ENCODE peak calls at places on chromosomes 5 and 9, in seven cellular contexts. One of them, this sample, is unnamed.

GRCh38 chr5:36939969-36940858 is 63.6 kb downstream of the NIPBL start:
- DNase-seq in Right ventricle myocardium superior: no peak
- DNase-seq in activated CD4-positive, alpha-beta memory T cell treated with anti-CD3 and anti-CD28 coated beads, Interleukin-2, amount 10 ng/mL, durations not matched to agents 7 days and 5 days: no peak
- DNase-seq in NCI-H1105: no peak
- DNase-seq in ELR: no peak
- DNase-seq in T follicular helper cell: no peak
- DNase-seq in dorsolateral prefrontal cortex: no peak
- DNase-seq in this sample: no peak

GRCh38 chr5:31768784-31769183 is 129.9 kb downstream of the PDZD2 start:
- DNase-seq in dorsolateral prefrontal cortex: no peak
- DNase-seq in NCI-H1105: no peak
- DNase-seq in Right ventricle myocardium superior: no peak
- DNase-seq in activated CD4-positive, alpha-beta memory T cell treated with anti-CD3 and anti-CD28 coated beads, Interleukin-2, amount 10 ng/mL, durations not matched to agents 7 days and 5 days: no peak
- DNase-seq in ELR: no peak
- DNase-seq in T follicular helper cell: no peak
- DNase-seq in this sample: no peak

GRCh38 chr5:141735823-141736222 is 53.8 kb upstream of the ARAP3 start:
- DNase-seq in ELR: no peak
- DNase-seq in T follicular helper cell: no peak
- DNase-seq in NCI-H1105: no peak
- DNase-seq in dorsolateral prefrontal cortex: no peak
- DNase-seq in activated CD4-positive, alpha-beta memory T cell treated with anti-CD3 and anti-CD28 coated beads, Interleukin-2, amount 10 ng/mL, durations not matched to agents 7 days and 5 days: no peak
- DNase-seq in Right ventricle myocardium superior: no peak
- DNase-seq in this sample: no peak

GRCh38 chr5:146860213-146860891 is 18.2 kb downstream of the PPP2R2B start:
- DNase-seq in ELR: no peak
- DNase-seq in Right ventricle myocardium superior: no peak
- DNase-seq in NCI-H1105: no peak
- DNase-seq in T follicular helper cell: no peak
- DNase-seq in activated CD4-positive, alpha-beta memory T cell treated with anti-CD3 and anti-CD28 coated beads, Interleukin-2, amount 10 ng/mL, durations not matched to agents 7 days and 5 days: no peak
- DNase-seq in dorsolateral prefrontal cortex: no peak
- DNase-seq in this sample: no peak

GRCh38 chr5:173888473-173889135 is 455 bp downstream of the CPEB4 start:
- DNase-seq in Right ventricle myocardium superior: peak
- DNase-seq in T follicular helper cell: no peak
- DNase-seq in activated CD4-positive, alpha-beta memory T cell treated with anti-CD3 and anti-CD28 coated beads, Interleukin-2, amount 10 ng/mL, durations not matched to agents 7 days and 5 days: peak
- DNase-seq in dorsolateral prefrontal cortex: no peak
- DNase-seq in ELR: peak
- DNase-seq in NCI-H1105: no peak
- DNase-seq in this sample: no peak

GRCh38 chr5:103089272-103089671 is 30.7 kb downstream of the GIN1 start:
- DNase-seq in activated CD4-positive, alpha-beta memory T cell treated with anti-CD3 and anti-CD28 coated beads, Interleukin-2, amount 10 ng/mL, durations not matched to agents 7 days and 5 days: no peak
- DNase-seq in NCI-H1105: no peak
- DNase-seq in Right ventricle myocardium superior: no peak
- DNase-seq in T follicular helper cell: no peak
- DNase-seq in dorsolateral prefrontal cortex: no peak
- DNase-seq in ELR: no peak
- DNase-seq in this sample: no peak

GRCh38 chr5:151464101-151464500 is 16.7 kb downstream of the SLC36A1 start:
- DNase-seq in dorsolateral prefrontal cortex: no peak
- DNase-seq in activated CD4-positive, alpha-beta memory T cell treated with anti-CD3 and anti-CD28 coated beads, Interleukin-2, amount 10 ng/mL, durations not matched to agents 7 days and 5 days: no peak
- DNase-seq in Right ventricle myocardium superior: no peak
- DNase-seq in ELR: no peak
- DNase-seq in T follicular helper cell: no peak
- DNase-seq in NCI-H1105: no peak
- DNase-seq in this sample: no peak

GRCh38 chr9:115035872-115036612 is 81.9 kb downstream of the TNC start:
- DNase-seq in Right ventricle myocardium superior: no peak
- DNase-seq in NCI-H1105: no peak
- DNase-seq in ELR: peak
- DNase-seq in activated CD4-positive, alpha-beta memory T cell treated with anti-CD3 and anti-CD28 coated beads, Interleukin-2, amount 10 ng/mL, durations not matched to agents 7 days and 5 days: peak
- DNase-seq in dorsolateral prefrontal cortex: no peak
- DNase-seq in T follicular helper cell: no peak
- DNase-seq in this sample: no peak

GRCh38 chr5:89735108-89735507 is 674.4 kb downstream of the CETN3 start:
- DNase-seq in Right ventricle myocardium superior: no peak
- DNase-seq in activated CD4-positive, alpha-beta memory T cell treated with anti-CD3 and anti-CD28 coated beads, Interleukin-2, amount 10 ng/mL, durations not matched to agents 7 days and 5 days: no peak
- DNase-seq in ELR: no peak
- DNase-seq in dorsolateral prefrontal cortex: no peak
- DNase-seq in NCI-H1105: no peak
- DNase-seq in T follicular helper cell: no peak
- DNase-seq in this sample: no peak

GRCh38 chr5:122908662-122909061 is 63.2 kb downstream of the SNX24 start:
- DNase-seq in T follicular helper cell: no peak
- DNase-seq in dorsolateral prefrontal cortex: no peak
- DNase-seq in ELR: no peak
- DNase-seq in NCI-H1105: no peak
- DNase-seq in activated CD4-positive, alpha-beta memory T cell treated with anti-CD3 and anti-CD28 coated beads, Interleukin-2, amount 10 ng/mL, durations not matched to agents 7 days and 5 days: no peak
- DNase-seq in Right ventricle myocardium superior: no peak
- DNase-seq in this sample: no peak

GRCh38 chr5:135319928-135320606 is 79.0 kb downstream of the MACROH2A1 start:
- DNase-seq in activated CD4-positive, alpha-beta memory T cell treated with anti-CD3 and anti-CD28 coated beads, Interleukin-2, amount 10 ng/mL, durations not matched to agents 7 days and 5 days: no peak
- DNase-seq in NCI-H1105: no peak
- DNase-seq in Right ventricle myocardium superior: no peak
- DNase-seq in dorsolateral prefrontal cortex: no peak
- DNase-seq in T follicular helper cell: no peak
- DNase-seq in ELR: peak
- DNase-seq in this sample: no peak

GRCh38 chr9:6557883-6558282 is 87.6 kb downstream of the GLDC start:
- DNase-seq in T follicular helper cell: no peak
- DNase-seq in dorsolateral prefrontal cortex: peak
- DNase-seq in NCI-H1105: peak
- DNase-seq in ELR: no peak
- DNase-seq in Right ventricle myocardium superior: no peak
- DNase-seq in activated CD4-positive, alpha-beta memory T cell treated with anti-CD3 and anti-CD28 coated beads, Interleukin-2, amount 10 ng/mL, durations not matched to agents 7 days and 5 days: no peak
- DNase-seq in this sample: no peak

GRCh38 chr5:17157916-17158529 is 59.4 kb upstream of the BASP1 start:
- DNase-seq in ELR: peak
- DNase-seq in T follicular helper cell: no peak
- DNase-seq in activated CD4-positive, alpha-beta memory T cell treated with anti-CD3 and anti-CD28 coated beads, Interleukin-2, amount 10 ng/mL, durations not matched to agents 7 days and 5 days: no peak
- DNase-seq in NCI-H1105: no peak
- DNase-seq in Right ventricle myocardium superior: no peak
- DNase-seq in dorsolateral prefrontal cortex: no peak
- DNase-seq in this sample: no peak

GRCh38 chr9:114434878-114435311 is 47.1 kb upstream of the AKNA start:
- DNase-seq in T follicular helper cell: no peak
- DNase-seq in activated CD4-positive, alpha-beta memory T cell treated with anti-CD3 and anti-CD28 coated beads, Interleukin-2, amount 10 ng/mL, durations not matched to agents 7 days and 5 days: no peak
- DNase-seq in ELR: peak
- DNase-seq in NCI-H1105: peak
- DNase-seq in dorsolateral prefrontal cortex: peak
- DNase-seq in Right ventricle myocardium superior: no peak
- DNase-seq in this sample: peak

GRCh38 chr5:175672976-175673648 is 15.2 kb downstream of the HRH2 start:
- DNase-seq in T follicular helper cell: no peak
- DNase-seq in activated CD4-positive, alpha-beta memory T cell treated with anti-CD3 and anti-CD28 coated beads, Interleukin-2, amount 10 ng/mL, durations not matched to agents 7 days and 5 days: no peak
- DNase-seq in dorsolateral prefrontal cortex: no peak
- DNase-seq in ELR: no peak
- DNase-seq in NCI-H1105: no peak
- DNase-seq in Right ventricle myocardium superior: no peak
- DNase-seq in this sample: no peak

GRCh38 chr5:59260973-59261372 is 632.6 kb downstream of the PDE4D start:
- DNase-seq in Right ventricle myocardium superior: no peak
- DNase-seq in dorsolateral prefrontal cortex: no peak
- DNase-seq in NCI-H1105: no peak
- DNase-seq in T follicular helper cell: no peak
- DNase-seq in ELR: no peak
- DNase-seq in activated CD4-positive, alpha-beta memory T cell treated with anti-CD3 and anti-CD28 coated beads, Interleukin-2, amount 10 ng/mL, durations not matched to agents 7 days and 5 days: no peak
- DNase-seq in this sample: no peak

GRCh38 chr5:15587941-15588340 is 88.0 kb downstream of the FBXL7 start:
- DNase-seq in Right ventricle myocardium superior: no peak
- DNase-seq in activated CD4-positive, alpha-beta memory T cell treated with anti-CD3 and anti-CD28 coated beads, Interleukin-2, amount 10 ng/mL, durations not matched to agents 7 days and 5 days: no peak
- DNase-seq in ELR: no peak
- DNase-seq in dorsolateral prefrontal cortex: no peak
- DNase-seq in NCI-H1105: no peak
- DNase-seq in T follicular helper cell: no peak
- DNase-seq in this sample: no peak

GRCh38 chr5:175387144-175387543 is 56.8 kb downstream of the DRD1 start:
- DNase-seq in dorsolateral prefrontal cortex: no peak
- DNase-seq in Right ventricle myocardium superior: no peak
- DNase-seq in NCI-H1105: no peak
- DNase-seq in activated CD4-positive, alpha-beta memory T cell treated with anti-CD3 and anti-CD28 coated beads, Interleukin-2, amount 10 ng/mL, durations not matched to agents 7 days and 5 days: no peak
- DNase-seq in T follicular helper cell: no peak
- DNase-seq in ELR: no peak
- DNase-seq in this sample: no peak

GRCh38 chr9:94031946-94032345 is 52.3 kb upstream of the PTPDC1 start:
- DNase-seq in dorsolateral prefrontal cortex: no peak
- DNase-seq in NCI-H1105: no peak
- DNase-seq in activated CD4-positive, alpha-beta memory T cell treated with anti-CD3 and anti-CD28 coated beads, Interleukin-2, amount 10 ng/mL, durations not matched to agents 7 days and 5 days: no peak
- DNase-seq in Right ventricle myocardium superior: no peak
- DNase-seq in ELR: no peak
- DNase-seq in T follicular helper cell: no peak
- DNase-seq in this sample: no peak

GRCh38 chr9:27771803-27772545 is 198.7 kb upstream of the C9orf72 start:
- DNase-seq in Right ventricle myocardium superior: no peak
- DNase-seq in NCI-H1105: peak
- DNase-seq in T follicular helper cell: no peak
- DNase-seq in dorsolateral prefrontal cortex: no peak
- DNase-seq in ELR: no peak
- DNase-seq in activated CD4-positive, alpha-beta memory T cell treated with anti-CD3 and anti-CD28 coated beads, Interleukin-2, amount 10 ng/mL, durations not matched to agents 7 days and 5 days: no peak
- DNase-seq in this sample: no peak

GRCh38 chr5:93850311-93850710 is 108.9 kb upstream of the POU5F2 start:
- DNase-seq in activated CD4-positive, alpha-beta memory T cell treated with anti-CD3 and anti-CD28 coated beads, Interleukin-2, amount 10 ng/mL, durations not matched to agents 7 days and 5 days: no peak
- DNase-seq in NCI-H1105: no peak
- DNase-seq in Right ventricle myocardium superior: no peak
- DNase-seq in ELR: no peak
- DNase-seq in T follicular helper cell: no peak
- DNase-seq in dorsolateral prefrontal cortex: no peak
- DNase-seq in this sample: no peak

GRCh38 chr9:123761905-123762605 is 167.9 kb downstream of the DENND1A start:
- DNase-seq in ELR: no peak
- DNase-seq in NCI-H1105: no peak
- DNase-seq in activated CD4-positive, alpha-beta memory T cell treated with anti-CD3 and anti-CD28 coated beads, Interleukin-2, amount 10 ng/mL, durations not matched to agents 7 days and 5 days: no peak
- DNase-seq in T follicular helper cell: no peak
- DNase-seq in Right ventricle myocardium superior: no peak
- DNase-seq in dorsolateral prefrontal cortex: no peak
- DNase-seq in this sample: no peak

GRCh38 chr5:109177227-109177626 is 232.5 kb downstream of the PJA2 start:
- DNase-seq in T follicular helper cell: no peak
- DNase-seq in Right ventricle myocardium superior: no peak
- DNase-seq in NCI-H1105: no peak
- DNase-seq in dorsolateral prefrontal cortex: no peak
- DNase-seq in activated CD4-positive, alpha-beta memory T cell treated with anti-CD3 and anti-CD28 coated beads, Interleukin-2, amount 10 ng/mL, durations not matched to agents 7 days and 5 days: no peak
- DNase-seq in ELR: no peak
- DNase-seq in this sample: no peak

GRCh38 chr5:150540042-150540441 is 32.1 kb downstream of the NDST1 start:
- DNase-seq in T follicular helper cell: no peak
- DNase-seq in activated CD4-positive, alpha-beta memory T cell treated with anti-CD3 and anti-CD28 coated beads, Interleukin-2, amount 10 ng/mL, durations not matched to agents 7 days and 5 days: no peak
- DNase-seq in NCI-H1105: no peak
- DNase-seq in Right ventricle myocardium superior: no peak
- DNase-seq in ELR: no peak
- DNase-seq in dorsolateral prefrontal cortex: no peak
- DNase-seq in this sample: no peak

GRCh38 chr5:158124606-158125316 is 265.8 kb upstream of the CLINT1 start:
- DNase-seq in T follicular helper cell: no peak
- DNase-seq in NCI-H1105: no peak
- DNase-seq in activated CD4-positive, alpha-beta memory T cell treated with anti-CD3 and anti-CD28 coated beads, Interleukin-2, amount 10 ng/mL, durations not matched to agents 7 days and 5 days: no peak
- DNase-seq in dorsolateral prefrontal cortex: no peak
- DNase-seq in ELR: no peak
- DNase-seq in Right ventricle myocardium superior: no peak
- DNase-seq in this sample: no peak

GRCh38 chr5:15350614-15351013 is 149.4 kb upstream of the FBXL7 start:
- DNase-seq in activated CD4-positive, alpha-beta memory T cell treated with anti-CD3 and anti-CD28 coated beads, Interleukin-2, amount 10 ng/mL, durations not matched to agents 7 days and 5 days: no peak
- DNase-seq in dorsolateral prefrontal cortex: no peak
- DNase-seq in Right ventricle myocardium superior: no peak
- DNase-seq in T follicular helper cell: no peak
- DNase-seq in NCI-H1105: no peak
- DNase-seq in ELR: no peak
- DNase-seq in this sample: no peak

GRCh38 chr5:122169350-122170103 is 40.2 kb downstream of the ZNF474 start:
- DNase-seq in Right ventricle myocardium superior: no peak
- DNase-seq in NCI-H1105: no peak
- DNase-seq in T follicular helper cell: no peak
- DNase-seq in ELR: no peak
- DNase-seq in dorsolateral prefrontal cortex: no peak
- DNase-seq in activated CD4-positive, alpha-beta memory T cell treated with anti-CD3 and anti-CD28 coated beads, Interleukin-2, amount 10 ng/mL, durations not matched to agents 7 days and 5 days: no peak
- DNase-seq in this sample: no peak

GRCh38 chr9:88672874-88673695 is 138.1 kb downstream of the NXNL2 start:
- DNase-seq in NCI-H1105: no peak
- DNase-seq in dorsolateral prefrontal cortex: no peak
- DNase-seq in Right ventricle myocardium superior: no peak
- DNase-seq in ELR: peak
- DNase-seq in T follicular helper cell: no peak
- DNase-seq in activated CD4-positive, alpha-beta memory T cell treated with anti-CD3 and anti-CD28 coated beads, Interleukin-2, amount 10 ng/mL, durations not matched to agents 7 days and 5 days: no peak
- DNase-seq in this sample: no peak

GRCh38 chr5:115309751-115310370 is 13.4 kb upstream of the CCDC112 start:
- DNase-seq in NCI-H1105: no peak
- DNase-seq in Right ventricle myocardium superior: no peak
- DNase-seq in ELR: peak
- DNase-seq in dorsolateral prefrontal cortex: no peak
- DNase-seq in T follicular helper cell: no peak
- DNase-seq in activated CD4-positive, alpha-beta memory T cell treated with anti-CD3 and anti-CD28 coated beads, Interleukin-2, amount 10 ng/mL, durations not matched to agents 7 days and 5 days: no peak
- DNase-seq in this sample: no peak

GRCh38 chr9:72445291-72446000 is 76.0 kb upstream of the TMC1 start:
- DNase-seq in activated CD4-positive, alpha-beta memory T cell treated with anti-CD3 and anti-CD28 coated beads, Interleukin-2, amount 10 ng/mL, durations not matched to agents 7 days and 5 days: no peak
- DNase-seq in NCI-H1105: no peak
- DNase-seq in Right ventricle myocardium superior: no peak
- DNase-seq in dorsolateral prefrontal cortex: no peak
- DNase-seq in T follicular helper cell: no peak
- DNase-seq in ELR: peak
- DNase-seq in this sample: no peak

GRCh38 chr5:61306531-61307195 is 25.4 kb upstream of the ZSWIM6 start:
- DNase-seq in activated CD4-positive, alpha-beta memory T cell treated with anti-CD3 and anti-CD28 coated beads, Interleukin-2, amount 10 ng/mL, durations not matched to agents 7 days and 5 days: no peak
- DNase-seq in NCI-H1105: no peak
- DNase-seq in T follicular helper cell: no peak
- DNase-seq in dorsolateral prefrontal cortex: no peak
- DNase-seq in ELR: peak
- DNase-seq in Right ventricle myocardium superior: no peak
- DNase-seq in this sample: no peak